ENCODE peak calls at places on chromosomes 5 and 9, in nine cellular contexts. R, X, L, A, S, F, Y, V and U are unnamed samples.

GRCh38 chr9:121634800-121635261 is 16.6 kb upstream of the DAB2IP start:
- DNase-seq in R (no peak), X (peak; percentile 50), L (no peak), A (no peak), S (peak; percentile 37), F (no peak), Y (peak; percentile 13), V (no peak), U (no peak)

GRCh38 chr5:50962934-50963646 is 296.7 kb downstream of the PARP8 start:
- DNase-seq in R (no peak), X (peak; percentile 89), L (peak; percentile 44), A (no peak), S (peak; percentile 86), F (peak; percentile 86), Y (peak; percentile 62), V (peak; percentile 57), U (no peak)

GRCh38 chr9:2657427-2657826 is 35.8 kb downstream of the VLDLR start:
- DNase-seq in R (no peak), X (no peak), L (no peak), A (no peak), S (no peak), F (no peak), Y (no peak), V (peak; percentile 24), U (no peak)

GRCh38 chr9:137795156-137795666 is 82.4 kb upstream of the CACNA1B start:
- DNase-seq in R (no peak), X (no peak), L (no peak), A (no peak), S (no peak), F (no peak), Y (no peak), V (no peak), U (no peak)

GRCh38 chr9:26770821-26771220 is 121.8 kb downstream of the CAAP1 start:
- DNase-seq in R (no peak), X (no peak), L (no peak), A (no peak), S (no peak), F (no peak), Y (no peak), V (no peak), U (no peak)

GRCh38 chr9:7315116-7315515 is 484.5 kb downstream of the DMAC1 start:
- DNase-seq in R (no peak), X (no peak), L (no peak), A (no peak), S (no peak), F (no peak), Y (no peak), V (no peak), U (no peak)

GRCh38 chr5:177459819-177460628 is 13.4 kb downstream of the DBN1 start:
- DNase-seq in R (no peak), X (no peak), L (no peak), A (no peak), S (no peak), F (no peak), Y (no peak), V (no peak), U (no peak)

GRCh38 chr9:28464817-28465216 is 891.5 kb upstream of the C9orf72 start:
- DNase-seq in R (no peak), X (no peak), L (no peak), A (no peak), S (no peak), F (no peak), Y (no peak), V (no peak), U (no peak)

GRCh38 chr9:33185406-33185805 is 18.3 kb upstream of the B4GALT1 start:
- DNase-seq in R (no peak), X (no peak), L (no peak), A (no peak), S (no peak), F (no peak), Y (no peak), V (no peak), U (no peak)